ENCODE peak calls at places on chromosome 4, in seven cellular contexts. I, R, P, F, J, S and L are unnamed samples.
A peak's percentile ranks its signal among the peaks of the same experiment; 100 is the strongest.

GRCh38 chr4:113064244-113064643 is 14.8 kb downstream of the ANK2 start:
- DNase-seq in I (no peak), R (no peak), P (no peak), F (peak; percentile 86), J (no peak), S (no peak), L (no peak)

GRCh38 chr4:77613267-77613666 is 7.6 kb downstream of the CXCL13 start:
- DNase-seq in I (no peak), R (no peak), P (no peak), F (no peak), J (no peak), S (no peak), L (no peak)

GRCh38 chr4:155906554-155907247 is 3.2 kb downstream of the TDO2 start:
- DNase-seq in I (no peak), R (no peak), P (no peak), F (no peak), J (no peak), S (no peak), L (peak; percentile 94)

GRCh38 chr4:135382280-135382679 is 1180.7 kb upstream of the PABPC4L start:
- DNase-seq in I (no peak), R (no peak), P (no peak), F (no peak), J (no peak), S (no peak), L (no peak)

GRCh38 chr4:173318648-173319211 is 15.4 kb downstream of the HMGB2 start:
- DNase-seq in I (peak; percentile 18), R (peak; percentile 15), P (no peak), F (no peak), J (no peak), S (no peak), L (no peak)

GRCh38 chr4:152943673-152944072 is 7.5 kb downstream of the FHDC1 start:
- DNase-seq in I (no peak), R (no peak), P (no peak), F (no peak), J (no peak), S (no peak), L (no peak)

GRCh38 chr4:148017801-148018200 is 285.9 kb downstream of the ARHGAP10 start:
- DNase-seq in I (no peak), R (no peak), P (no peak), F (no peak), J (no peak), S (no peak), L (no peak)

GRCh38 chr4:77308843-77309242 is 151.8 kb downstream of the CCNG2 start:
- DNase-seq in I (peak; percentile 35), R (peak; percentile 10), P (no peak), F (no peak), J (no peak), S (no peak), L (no peak)

GRCh38 chr4:73713650-73714049 is 26.7 kb upstream of the CXCL8 start:
- DNase-seq in I (no peak), R (no peak), P (no peak), F (no peak), J (no peak), S (no peak), L (no peak)

GRCh38 chr4:185559913-185560281 is 24.6 kb upstream of the PDLIM3 start:
- DNase-seq in I (no peak), R (no peak), P (no peak), F (no peak), J (no peak), S (no peak), L (no peak)

GRCh38 chr4:147578611-147579010 is 38.6 kb upstream of the TMEM184C start:
- DNase-seq in I (no peak), R (no peak), P (no peak), F (no peak), J (no peak), S (no peak), L (no peak)

GRCh38 chr4:121728798-121729226 is 32.0 kb upstream of the ANXA5 start:
- DNase-seq in I (no peak), R (no peak), P (no peak), F (no peak), J (no peak), S (no peak), L (no peak)

GRCh38 chr4:8710416-8710815 is 117.9 kb downstream of the CPZ start:
- DNase-seq in I (peak; percentile 9), R (no peak), P (peak; percentile 61), F (no peak), J (peak; percentile 72), S (no peak), L (no peak)

GRCh38 chr4:151957163-151957562 is 196.4 kb upstream of the GATB start:
- DNase-seq in I (no peak), R (no peak), P (no peak), F (peak; percentile 21), J (no peak), S (no peak), L (no peak)

GRCh38 chr4:75018811-75019210 is 85.9 kb downstream of the PARM1 start:
- DNase-seq in I (no peak), R (no peak), P (no peak), F (no peak), J (no peak), S (no peak), L (no peak)

GRCh38 chr4:17561195-17561909 is 15.6 kb upstream of the LAP3 start:
- DNase-seq in I (peak; percentile 63), R (no peak), P (no peak), F (no peak), J (no peak), S (no peak), L (no peak)

GRCh38 chr4:24063771-24064170 is 173.9 kb upstream of the PPARGC1A start:
- DNase-seq in I (peak; percentile 11), R (no peak), P (no peak), F (no peak), J (no peak), S (no peak), L (peak; percentile 50)

GRCh38 chr4:108060164-108060563 is 70.5 kb downstream of the HADH start:
- DNase-seq in I (peak; percentile 54), R (peak; percentile 41), P (no peak), F (no peak), J (no peak), S (no peak), L (no peak)

GRCh38 chr4:89836031-89836777 is 757 bp downstream of the SNCA start:
- DNase-seq in I (peak; percentile 63), R (no peak), P (no peak), F (no peak), J (no peak), S (no peak), L (no peak)

GRCh38 chr4:165112258-165113156 is at the start of gene TMEM192:
- DNase-seq in I (peak; percentile 98), R (peak; percentile 83), P (peak; percentile 99), F (peak; percentile 73), J (peak; percentile 97), S (peak; percentile 70), L (no peak)
- TF ChIP-seq POLR2AphosphoS5 in I (peak; percentile 56), R (peak; percentile 77), P (peak; percentile 89), F (peak; percentile 65), J (peak; percentile 31), S (peak; percentile 56), L (peak; percentile 86)

DNA sequence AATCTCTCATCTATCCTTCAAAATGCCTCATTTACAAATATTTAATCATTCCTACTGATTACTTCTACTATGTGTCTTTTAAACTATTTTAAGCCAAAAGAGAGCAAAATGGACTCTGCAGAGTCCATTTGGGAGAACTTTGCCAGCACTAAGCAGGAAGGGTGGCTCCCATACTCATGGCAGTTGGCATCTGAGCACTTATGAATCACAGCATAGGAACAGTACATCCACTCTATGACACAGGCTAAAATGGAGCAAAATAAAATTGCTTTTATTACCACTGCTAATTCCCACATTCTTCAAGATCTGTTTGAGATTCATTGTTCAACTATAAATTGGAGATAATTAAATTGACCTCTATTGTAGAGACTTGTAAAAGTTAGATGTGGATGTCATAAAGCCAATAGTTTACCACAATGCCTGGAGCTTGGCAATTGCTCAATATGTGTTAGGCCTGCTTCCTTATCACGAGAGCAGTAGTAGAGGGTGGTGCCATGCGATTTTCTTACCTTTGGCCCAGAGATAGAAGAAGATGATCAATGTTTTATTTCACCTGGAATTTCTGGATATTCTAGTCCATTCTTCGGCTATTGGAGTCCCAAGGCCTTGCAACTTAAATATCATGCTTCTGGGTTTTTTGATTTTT is 19.1 kb downstream of the HPGD start:
- DNase-seq in I (no peak), R (no peak), P (no peak), F (no peak), J (no peak), S (no peak), L (no peak)
- TF ChIP-seq POLR2AphosphoS5 in I (no peak), R (no peak), P (no peak), F (no peak), J (no peak), S (no peak), L (no peak)

GRCh38 chr4:129172181-129172580 is 76.2 kb downstream of the C4orf33 start:
- DNase-seq in I (no peak), R (no peak), P (no peak), F (no peak), J (no peak), S (no peak), L (no peak)
- TF ChIP-seq POLR2AphosphoS5 in I (no peak), R (no peak), P (no peak), F (no peak), J (no peak), S (no peak), L (no peak)

DNA sequence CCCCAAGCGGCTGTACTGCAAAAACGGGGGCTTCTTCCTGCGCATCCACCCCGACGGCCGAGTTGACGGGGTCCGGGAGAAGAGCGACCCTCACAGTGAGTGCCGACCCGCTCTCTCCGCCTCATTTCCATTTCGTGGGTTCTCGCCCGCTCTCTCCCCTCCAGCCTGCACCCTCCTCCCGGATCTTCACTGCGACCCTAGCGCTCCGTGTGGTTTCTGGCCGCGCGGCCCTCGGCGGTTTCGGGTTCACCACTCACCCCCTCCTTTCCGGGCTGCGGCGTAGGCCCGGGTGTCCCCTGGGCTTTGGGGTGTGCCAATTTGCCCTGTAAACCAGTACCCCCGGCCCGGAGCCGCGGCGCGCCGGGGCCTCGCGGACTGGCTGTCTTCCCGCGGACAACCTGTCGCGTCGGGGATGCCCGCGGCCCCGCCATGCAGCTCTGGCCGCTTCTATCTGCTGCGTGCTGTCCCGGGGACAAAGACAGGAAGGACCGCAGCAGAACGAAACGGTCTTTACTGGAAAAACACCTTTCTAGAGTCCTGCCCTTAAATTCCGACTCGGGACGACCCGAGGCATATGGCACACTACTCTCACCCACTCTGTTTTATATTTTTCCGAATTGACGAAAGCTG is 742 bp downstream of the FGF2 start:
- DNase-seq in I (peak; percentile 92), R (no peak), P (peak; percentile 81), F (no peak), J (peak; percentile 81), S (peak; percentile 8), L (no peak)
- TF ChIP-seq POLR2AphosphoS5 in I (no peak), R (no peak), P (peak; percentile 34), F (peak; percentile 94), J (no peak), S (no peak), L (no peak)